ENCODE peak calls at places on chromosomes 16 and 17, in six cellular contexts. J, L, C, B, A and R are unnamed samples.

GRCh38 chr17:6485646-6486412 is 41.6 kb downstream of the PIMREG start:
- DNase-seq in L (no peak), B (no peak), A (no peak), J (no peak), C (no peak), R (no peak)

GRCh38 chr17:145671-146541 is 8.5 kb downstream of the SCGB1C2 start:
- DNase-seq in B (peak), L (peak), C (no peak), J (no peak), A (no peak), R (peak)

GRCh38 chr17:59361386-59361785 is 29.9 kb downstream of the YPEL2 start:
- DNase-seq in C (no peak), B (no peak), A (no peak), L (no peak), J (no peak), R (no peak)

GRCh38 chr17:21019976-21020575 is 22.7 kb downstream of the USP22 start:
- DNase-seq in B (peak), J (peak), L (peak), C (no peak), A (no peak), R (no peak)

GRCh38 chr17:12990041-12990808 is 27.6 kb downstream of the ELAC2 start:
- DNase-seq in J (no peak), C (no peak), A (no peak), L (peak), B (no peak), R (no peak)

GRCh38 chr17:12024332-12024731 is 3.7 kb downstream of the MAP2K4 start:
- DNase-seq in C (peak), A (no peak), B (no peak), J (no peak), L (no peak), R (no peak)

GRCh38 chr16:70688266-70688742 is 2.5 kb upstream of the MTSS2 start:
- DNase-seq in J (no peak), A (peak), L (peak), C (no peak), B (peak), R (no peak)

GRCh38 chr17:68307443-68307842 is 16.1 kb downstream of the ARSG start:
- DNase-seq in A (no peak), L (no peak), J (no peak), B (no peak), C (no peak), R (no peak)

GRCh38 chr16:81181013-81181720 is 57.3 kb upstream of the BCO1 start:
- DNase-seq in C (peak), L (peak), A (no peak), J (no peak), B (no peak), R (peak)

GRCh38 chr16:81515281-81515680 is 70.7 kb downstream of the CMIP start:
- DNase-seq in B (no peak), A (no peak), L (no peak), C (no peak), J (no peak), R (no peak)

GRCh38 chr16:78902291-78902690 is 698.2 kb downstream of the MAF start:
- DNase-seq in C (no peak), J (no peak), A (peak), L (no peak), B (no peak), R (no peak)

DNA sequence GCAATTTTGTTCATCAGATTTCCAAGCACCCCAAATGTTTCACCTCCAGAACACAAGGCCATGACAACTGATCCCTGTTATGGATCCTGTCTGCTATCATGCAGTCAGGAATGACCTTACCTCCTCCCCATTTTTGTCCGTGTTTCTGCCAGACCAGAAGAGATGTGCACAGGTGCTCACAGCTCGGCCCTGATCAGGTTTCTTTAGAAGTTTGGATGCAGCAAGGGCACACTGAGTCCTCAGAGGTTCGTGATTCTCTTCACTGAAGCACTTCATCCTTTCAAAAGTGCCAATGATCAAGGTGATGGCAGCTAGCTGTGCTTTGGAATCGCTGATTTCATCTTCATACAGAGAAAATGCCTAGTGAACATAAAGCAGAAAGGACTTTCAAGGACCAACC is 26.9 kb downstream of the VPS35 start:
- DNase-seq in B (no peak), A (no peak), J (no peak), L (no peak), C (no peak), R (no peak)
- H3K27ac ChIP-seq in B (no peak), A (no peak), J (no peak), L (no peak), C (no peak), R (no peak)

GRCh38 chr16:54847609-54848008 is 83.1 kb upstream of the IRX5 start:
- DNase-seq in J (no peak), L (no peak), B (no peak), A (no peak), C (no peak), R (no peak)
- H3K27ac ChIP-seq in J (no peak), L (no peak), B (no peak), A (no peak), C (no peak), R (no peak)

DNA sequence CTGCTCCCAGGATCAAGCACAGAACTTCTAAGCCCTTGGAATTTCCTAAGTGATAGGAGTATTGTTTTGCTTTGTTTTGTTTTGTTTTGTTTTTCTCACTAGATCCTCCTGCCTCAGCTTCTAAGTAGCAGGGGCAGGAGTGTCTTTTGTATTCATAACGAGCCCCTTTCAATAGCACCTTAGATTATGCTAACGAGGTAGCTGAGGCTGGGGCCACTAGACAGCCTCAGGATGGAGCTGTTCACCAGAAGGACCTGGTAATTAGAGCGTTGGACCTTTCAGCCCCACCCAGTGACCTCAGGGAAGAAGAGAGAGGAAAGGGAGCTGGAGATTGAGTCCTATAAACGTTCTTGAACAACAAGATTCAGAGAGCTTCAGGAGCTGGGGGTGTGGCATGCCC is 43.6 kb downstream of the IKZF3 start:
- DNase-seq in B (no peak), L (no peak), C (no peak), J (no peak), A (no peak), R (no peak)
- H3K27ac ChIP-seq in B (no peak), L (no peak), C (no peak), J (peak), A (peak), R (no peak)

DNA sequence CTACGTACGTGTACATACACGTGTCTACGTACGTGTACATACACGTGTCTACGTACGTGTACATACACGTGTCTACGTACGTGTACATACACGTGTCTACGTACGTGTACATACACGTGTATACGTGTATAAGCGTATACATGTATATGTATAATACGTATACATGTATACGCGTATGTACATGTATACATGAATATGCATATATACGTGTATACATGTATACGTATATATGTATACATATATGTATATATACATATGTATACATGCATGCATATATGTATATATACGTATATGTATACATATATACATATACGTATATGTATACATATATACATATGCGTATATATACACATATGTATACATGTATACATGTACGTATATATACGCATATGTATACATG is 22.2 kb upstream of the PYY start:
- DNase-seq in B (no peak), L (no peak), C (no peak), J (no peak), A (no peak), R (no peak)
- H3K27ac ChIP-seq in B (no peak), L (no peak), C (no peak), J (no peak), A (no peak), R (no peak)

DNA sequence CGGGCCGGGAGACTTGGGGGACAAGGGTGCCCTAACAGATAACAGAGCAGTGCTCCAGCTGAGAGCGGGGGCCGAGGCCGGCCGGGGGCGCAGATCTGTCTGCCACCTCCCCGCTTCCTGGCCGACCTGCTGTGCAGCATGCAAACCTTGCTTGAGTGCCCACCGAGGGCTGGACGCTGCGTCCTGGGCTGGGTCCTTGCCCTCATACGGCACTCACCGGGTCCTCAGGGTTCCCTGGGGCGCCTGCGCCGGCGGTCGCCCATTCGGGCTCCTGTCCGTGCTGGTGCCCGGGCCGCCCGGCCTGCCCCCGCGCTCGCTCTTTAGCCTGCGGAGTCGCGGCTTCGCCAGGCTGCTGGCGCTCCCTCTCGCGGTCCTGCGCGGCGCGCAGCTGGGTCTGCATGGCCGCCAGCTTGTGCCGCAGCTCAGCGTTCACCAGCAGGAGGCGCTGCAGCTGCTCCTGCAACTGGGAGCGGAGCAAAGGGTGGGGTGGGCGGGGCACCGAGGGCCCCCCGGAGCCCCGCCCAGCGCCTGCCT is 1.0 kb downstream of the RILP start:
- DNase-seq in L (peak), C (no peak), B (peak), J (peak), A (peak), R (peak)
- H3K27ac ChIP-seq in L (peak), C (peak), B (peak), J (peak), A (peak), R (peak)

DNA sequence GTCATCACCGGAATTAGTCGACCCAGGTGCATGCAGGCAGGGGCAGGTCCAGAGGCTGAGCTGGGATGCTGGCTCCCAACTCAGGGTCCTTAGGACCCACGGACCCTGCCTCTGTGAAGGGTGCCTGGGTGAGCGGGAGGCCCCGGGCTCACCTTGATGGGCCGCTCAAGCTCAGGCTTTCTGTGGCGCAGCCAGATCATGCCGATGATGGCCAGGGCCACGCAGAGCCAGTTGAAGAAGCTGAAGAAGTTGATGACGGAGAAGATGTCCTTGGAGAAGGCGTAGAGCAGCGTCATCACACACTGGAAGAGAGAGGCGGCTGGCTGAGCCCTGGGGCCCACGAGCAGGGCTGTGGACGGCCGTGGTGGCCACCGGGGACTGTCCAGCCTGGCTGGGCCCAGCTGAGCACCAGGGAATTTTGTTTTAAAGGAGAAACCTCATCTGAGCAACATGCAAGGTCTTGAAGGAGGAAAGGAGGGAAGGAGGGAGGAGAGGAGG is 32.9 kb downstream of the SLC7A5 start:
- DNase-seq in B (no peak), L (no peak), A (peak), J (no peak), C (no peak), R (no peak)
- H3K27ac ChIP-seq in B (peak), L (no peak), A (no peak), J (no peak), C (no peak), R (no peak)

GRCh38 chr16:14606102-14606501 is 24.0 kb downstream of the PARN start:
- DNase-seq in C (no peak), A (no peak), L (no peak), B (no peak), J (no peak), R (no peak)
- H3K27ac ChIP-seq in C (no peak), A (no peak), L (no peak), B (no peak), J (no peak), R (no peak)

GRCh38 chr17:80253631-80254395 is 6.8 kb upstream of the RNF213 start:
- DNase-seq in A (no peak), B (no peak), C (no peak), L (no peak), J (no peak), R (no peak)
- H3K27ac ChIP-seq in A (peak), B (no peak), C (peak), L (peak), J (no peak), R (no peak)

DNA sequence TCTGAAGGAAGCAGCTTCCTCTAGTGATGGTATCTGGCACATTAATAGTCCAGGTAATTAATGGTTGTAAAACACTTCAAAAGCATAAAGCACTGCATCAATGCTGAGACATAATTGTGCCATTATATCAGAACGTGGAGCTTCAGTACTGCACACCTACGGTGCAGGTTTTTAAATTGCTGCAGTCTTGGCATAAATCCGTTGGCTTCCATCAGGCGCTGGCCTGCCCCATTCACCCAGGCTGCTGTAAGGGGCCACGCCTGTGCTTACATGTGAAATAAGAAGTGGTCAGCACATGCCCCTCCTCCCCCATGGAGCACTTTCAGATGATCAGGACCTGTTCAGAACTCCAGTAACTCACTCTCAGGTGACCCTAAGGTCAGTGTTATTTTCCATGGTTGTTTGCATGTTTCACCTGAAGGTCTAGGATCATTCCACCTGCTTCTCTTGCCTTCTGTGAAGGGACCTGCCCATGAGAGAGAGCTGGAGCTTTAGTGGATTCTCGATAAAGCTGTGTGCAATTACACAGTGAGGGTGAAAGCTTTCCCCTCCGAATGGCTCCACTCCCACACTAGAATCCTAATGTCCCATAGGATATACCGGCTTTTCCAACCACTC is 345.2 kb downstream of the CA10 start:
- DNase-seq in L (no peak), C (no peak), B (no peak), A (no peak), J (no peak), R (no peak)
- H3K27ac ChIP-seq in L (no peak), C (no peak), B (no peak), A (no peak), J (no peak), R (peak)

DNA sequence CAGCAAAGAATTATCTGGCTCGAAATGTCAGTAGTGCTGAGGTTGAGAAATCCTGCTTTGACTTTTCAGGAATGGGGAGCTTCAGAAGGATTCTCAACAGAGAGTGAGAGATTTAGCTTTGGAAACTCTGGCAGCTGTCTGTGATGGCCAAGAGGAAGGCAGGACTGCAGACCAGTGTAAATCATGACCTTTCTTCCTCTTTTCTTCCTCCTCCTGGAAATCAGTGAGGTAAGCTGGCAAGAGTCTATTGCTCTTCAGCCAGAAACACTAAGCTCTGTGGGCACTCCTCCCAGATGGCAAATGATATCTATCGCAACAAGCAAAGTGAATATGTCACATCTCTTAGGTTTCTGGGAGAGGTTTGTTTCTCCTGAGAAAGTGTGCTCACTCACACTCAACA is 8.4 kb upstream of the IL4R start:
- DNase-seq in C (no peak), L (no peak), J (no peak), A (no peak), B (no peak), R (no peak)
- H3K27ac ChIP-seq in C (no peak), L (no peak), J (no peak), A (peak), B (no peak), R (no peak)